ENCODE peak calls at places on chromosomes 4 and X, in eight cellular contexts. Q is AG10803, G is kidney, S is dorsolateral prefrontal cortex, R is brain microvascular endothelial cell, H is left lung, N is fibroblast of lung, C is AG09319. D is an unnamed sample.

GRCh38 chrX:77953708-77954107 is 15.7 kb downstream of the PGAM4 start:
- DNase-seq in Q (no peak), N (peak), H (no peak), G (no peak), S (no peak), C (no peak), R (peak), D (no peak)

GRCh38 chrX:72131317-72132294 is at the start of gene RTL5:
- DNase-seq in H (peak), Q (peak), G (peak), C (peak), S (peak), N (peak), R (peak), D (peak)

GRCh38 chr4:108144451-108144850 is 24.3 kb downstream of the LEF1 start:
- DNase-seq in H (no peak), G (no peak), C (no peak), R (no peak), Q (no peak), N (no peak), S (no peak), D (no peak)

GRCh38 chr4:108543359-108543968 is 76.9 kb upstream of the RPL34 start:
- DNase-seq in C (no peak), S (no peak), H (no peak), Q (no peak), G (no peak), N (no peak), R (no peak), D (no peak)

GRCh38 chr4:8866828-8867623 is 4.6 kb downstream of the HMX1 start:
- DNase-seq in H (peak), C (no peak), G (no peak), Q (no peak), R (no peak), N (no peak), S (no peak), D (peak)

GRCh38 chrX:1612641-1613286 is 2.1 kb upstream of the ASMT start:
- DNase-seq in H (no peak), G (no peak), Q (no peak), N (no peak), C (no peak), R (no peak), S (no peak), D (no peak)

GRCh38 chr4:138910201-138910913 is 105.2 kb upstream of the NOCT start:
- DNase-seq in G (no peak), R (peak), N (peak), Q (no peak), H (no peak), C (no peak), S (no peak), D (no peak)

GRCh38 chrX:153832732-153833131 is 2.4 kb upstream of the PDZD4 start:
- DNase-seq in C (no peak), N (no peak), R (no peak), Q (no peak), H (no peak), S (no peak), G (no peak), D (no peak)

GRCh38 chr4:164012396-164013027 is 518.0 kb downstream of the TMA16 start:
- DNase-seq in G (no peak), C (no peak), S (no peak), N (peak), Q (no peak), R (peak), H (no peak), D (peak)

GRCh38 chr4:87849612-87850011 is 16.8 kb downstream of the MEPE start:
- DNase-seq in R (peak), S (no peak), N (peak), Q (no peak), G (no peak), C (no peak), H (no peak), D (no peak)

GRCh38 chr4:81676552-81676951 is 204.8 kb upstream of the RASGEF1B start:
- DNase-seq in H (no peak), S (no peak), R (no peak), N (no peak), Q (no peak), C (peak), G (no peak), D (no peak)

GRCh38 chr4:139419388-139419914 is 34.5 kb upstream of the RAB33B start:
- DNase-seq in G (no peak), Q (peak), S (peak), H (no peak), C (peak), N (peak), R (peak), D (no peak)

GRCh38 chrX:68843992-68844391 is 15.2 kb downstream of the EFNB1 start:
- DNase-seq in G (no peak), H (no peak), Q (no peak), C (no peak), R (no peak), S (no peak), N (no peak), D (no peak)

GRCh38 chrX:130896816-130897508 is 6.0 kb downstream of the ENOX2 start:
- DNase-seq in C (no peak), S (peak), N (peak), Q (peak), H (no peak), R (no peak), G (no peak), D (no peak)

GRCh38 chr4:125703443-125703842 is 388.7 kb downstream of the FAT4 start:
- DNase-seq in Q (peak), C (no peak), G (no peak), S (no peak), R (no peak), N (peak), H (no peak), D (no peak)

GRCh38 chr4:72505314-72505744 is 63.7 kb downstream of the ADAMTS3 start:
- DNase-seq in N (peak), R (peak), G (peak), C (peak), S (no peak), H (no peak), Q (peak), D (peak)

GRCh38 chr4:112517067-112517588 is 1.1 kb upstream of the NEUROG2 start:
- DNase-seq in S (no peak), G (no peak), N (no peak), H (no peak), C (no peak), Q (no peak), R (no peak), D (peak)
- TF ChIP-seq CTCF in S (no peak), G (no peak), N (no peak), H (no peak), C (no peak), Q (no peak), R (no peak), D (peak)

DNA sequence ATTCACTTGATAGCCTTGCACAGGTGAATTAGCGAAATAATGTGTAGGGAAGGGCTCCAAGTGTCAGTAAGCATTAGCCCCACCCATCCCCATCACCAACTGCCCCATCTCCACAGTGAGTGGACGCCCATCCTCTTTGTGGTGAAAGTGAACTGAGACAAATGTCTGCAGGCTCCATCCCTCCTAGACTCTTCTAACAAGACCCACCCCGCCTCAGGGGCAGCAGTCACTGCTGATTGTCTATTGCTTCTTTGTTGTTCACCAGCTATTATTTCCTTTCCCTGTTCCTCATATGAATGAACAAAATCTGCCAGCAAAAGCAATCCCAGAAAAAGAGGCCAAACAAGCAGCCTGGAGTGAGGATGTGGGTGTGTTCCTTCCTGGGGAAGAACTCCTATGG is 96.4 kb downstream of the LDB2 start:
- DNase-seq in R (no peak), S (no peak), C (no peak), Q (no peak), H (no peak), N (no peak), G (no peak), D (no peak)
- TF ChIP-seq CTCF in R (no peak), S (no peak), C (no peak), Q (no peak), H (no peak), N (no peak), G (no peak), D (no peak)

GRCh38 chr4:96389752-96390151 is 549.9 kb downstream of the PDHA2 start:
- DNase-seq in C (no peak), Q (no peak), R (no peak), G (no peak), N (no peak), S (no peak), H (no peak), D (no peak)

GRCh38 chr4:96390404-96390803 is 550.5 kb downstream of the PDHA2 start:
- DNase-seq in S (no peak), C (no peak), Q (no peak), G (no peak), H (no peak), N (no peak), R (no peak), D (no peak)

DNA sequence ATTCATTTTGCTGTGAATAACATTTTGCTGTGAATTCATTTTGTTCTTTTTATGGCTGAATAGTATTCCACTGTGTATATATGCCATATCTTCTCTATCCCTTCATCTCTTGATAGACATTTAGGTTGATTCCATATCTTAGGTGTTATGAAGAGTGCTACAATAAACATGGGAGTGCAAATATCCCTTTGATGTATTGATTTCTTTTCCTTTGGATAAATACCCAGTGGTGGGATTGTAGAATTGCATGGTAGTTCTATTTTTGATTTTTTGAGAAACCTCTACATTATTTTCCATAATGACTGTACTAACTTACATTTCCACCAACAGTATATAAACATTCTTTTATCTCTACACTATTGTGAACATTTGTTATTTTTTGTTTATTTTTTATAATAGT is 555.9 kb downstream of the PDHA2 start:
- DNase-seq in S (no peak), H (no peak), N (no peak), C (no peak), G (no peak), R (no peak), Q (no peak), D (no peak)
- TF ChIP-seq CTCF in S (no peak), H (no peak), N (no peak), C (no peak), G (no peak), R (no peak), Q (no peak), D (no peak)

GRCh38 chr4:15756361-15756861 is 21.7 kb upstream of the CD38 start:
- DNase-seq in C (no peak), G (no peak), R (peak), N (peak), H (no peak), Q (no peak), S (no peak), D (no peak)
- TF ChIP-seq CTCF in C (no peak), G (no peak), R (peak), N (no peak), H (no peak), Q (peak), S (no peak), D (peak)

DNA sequence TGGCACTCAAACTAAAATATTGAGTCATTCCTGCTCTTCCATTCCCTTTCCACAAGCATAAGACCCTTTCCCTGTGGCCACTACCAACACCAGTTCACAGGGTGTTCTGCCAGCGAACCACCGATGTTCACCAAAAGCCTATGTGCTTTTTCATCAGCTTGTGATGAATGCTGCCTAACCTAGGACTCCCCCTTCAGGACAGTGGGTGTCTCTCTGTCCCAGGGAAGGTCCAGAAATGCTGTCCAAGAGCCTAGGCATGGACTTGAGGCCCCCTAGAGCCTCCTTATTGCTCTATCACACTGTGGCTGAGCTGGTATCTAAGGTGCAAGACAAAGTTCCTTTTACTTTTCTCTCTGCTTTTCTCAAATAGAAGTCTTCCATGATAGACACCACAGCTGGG is 1015.6 kb downstream of the PCDH19 start:
- DNase-seq in Q (no peak), N (no peak), R (no peak), G (no peak), H (no peak), C (no peak), S (no peak), D (no peak)
- TF ChIP-seq CTCF in Q (no peak), N (no peak), R (no peak), G (no peak), H (no peak), C (no peak), S (no peak), D (no peak)